ENCODE peak calls at places on chromosomes 11 and 22, in six cellular contexts. One of them, this sample, is unnamed.

GRCh38 chr22:18023509-18024275 is 669 bp downstream of the MICAL3 start:
- DNase-seq in GM23248: peak; percentile 96
- DNase-seq in astrocyte: peak; percentile 84
- DNase-seq in uterus: peak; percentile 80
- DNase-seq in CD8-positive, alpha-beta T cell: no peak
- DNase-seq in HepG2: no peak
- DNase-seq in this sample: peak; percentile 48

GRCh38 chr11:3849297-3849874 is 6.1 kb upstream of the STIM1 start:
- DNase-seq in GM23248: peak; percentile 67
- DNase-seq in astrocyte: no peak
- DNase-seq in uterus: no peak
- DNase-seq in CD8-positive, alpha-beta T cell: no peak
- DNase-seq in HepG2: peak; percentile 41
- DNase-seq in this sample: no peak

GRCh38 chr22:37887610-37888378 is 18.3 kb upstream of the MICALL1 start:
- DNase-seq in GM23248: peak; percentile 78
- DNase-seq in astrocyte: peak; percentile 68
- DNase-seq in uterus: peak; percentile 76
- DNase-seq in CD8-positive, alpha-beta T cell: no peak
- DNase-seq in HepG2: no peak
- DNase-seq in this sample: peak; percentile 47

GRCh38 chr11:131095501-131096185 is 179.4 kb upstream of the SNX19 start:
- DNase-seq in GM23248: no peak
- DNase-seq in astrocyte: no peak
- DNase-seq in uterus: no peak
- DNase-seq in CD8-positive, alpha-beta T cell: no peak
- DNase-seq in HepG2: no peak
- DNase-seq in this sample: no peak

GRCh38 chr11:36258730-36259360 is 30.4 kb downstream of the COMMD9 start:
- DNase-seq in GM23248: peak; percentile 90
- DNase-seq in astrocyte: peak; percentile 42
- DNase-seq in uterus: peak; percentile 50
- DNase-seq in CD8-positive, alpha-beta T cell: no peak
- DNase-seq in HepG2: peak; percentile 29
- DNase-seq in this sample: peak; percentile 45

GRCh38 chr11:67055812-67056211 is 835 bp upstream of the RHOD start:
- DNase-seq in GM23248: peak; percentile 76
- DNase-seq in astrocyte: no peak
- DNase-seq in uterus: peak; percentile 32
- DNase-seq in CD8-positive, alpha-beta T cell: no peak
- DNase-seq in HepG2: no peak
- DNase-seq in this sample: no peak

GRCh38 chr11:72951815-72952340 is 137.7 kb downstream of the ATG16L2 start:
- DNase-seq in GM23248: no peak
- DNase-seq in astrocyte: no peak
- DNase-seq in uterus: no peak
- DNase-seq in CD8-positive, alpha-beta T cell: no peak
- DNase-seq in HepG2: no peak
- DNase-seq in this sample: no peak

GRCh38 chr22:21984793-21985192 is 2.2 kb upstream of the TOP3B start:
- DNase-seq in GM23248: peak; percentile 44
- DNase-seq in astrocyte: no peak
- DNase-seq in uterus: no peak
- DNase-seq in CD8-positive, alpha-beta T cell: no peak
- DNase-seq in HepG2: no peak
- DNase-seq in this sample: no peak

GRCh38 chr22:33440756-33441155 is 382.6 kb upstream of the SYN3 start:
- DNase-seq in GM23248: no peak
- DNase-seq in astrocyte: peak; percentile 37
- DNase-seq in uterus: no peak
- DNase-seq in CD8-positive, alpha-beta T cell: no peak
- DNase-seq in HepG2: no peak
- DNase-seq in this sample: no peak

GRCh38 chr11:66845876-66846212 is 2.6 kb downstream of the RCE1 start:
- DNase-seq in GM23248: no peak
- DNase-seq in astrocyte: no peak
- DNase-seq in uterus: no peak
- DNase-seq in CD8-positive, alpha-beta T cell: no peak
- DNase-seq in HepG2: no peak
- DNase-seq in this sample: no peak

GRCh38 chr11:1435820-1436467 is 46.2 kb downstream of the BRSK2 start:
- DNase-seq in GM23248: no peak
- DNase-seq in astrocyte: no peak
- DNase-seq in uterus: no peak
- DNase-seq in CD8-positive, alpha-beta T cell: no peak
- DNase-seq in HepG2: no peak
- DNase-seq in this sample: no peak

GRCh38 chr11:73974611-73975478 is 7.8 kb downstream of the UCP2 start:
- DNase-seq in GM23248: no peak
- DNase-seq in astrocyte: no peak
- DNase-seq in uterus: no peak
- DNase-seq in CD8-positive, alpha-beta T cell: no peak
- DNase-seq in HepG2: no peak
- DNase-seq in this sample: no peak

GRCh38 chr11:45500457-45500856 is 165.0 kb downstream of the CHST1 start:
- DNase-seq in GM23248: no peak
- DNase-seq in astrocyte: no peak
- DNase-seq in uterus: no peak
- DNase-seq in CD8-positive, alpha-beta T cell: no peak
- DNase-seq in HepG2: no peak
- DNase-seq in this sample: no peak

GRCh38 chr22:30046716-30047363 is 33.4 kb upstream of the HORMAD2 start:
- DNase-seq in GM23248: no peak
- DNase-seq in astrocyte: no peak
- DNase-seq in uterus: no peak
- DNase-seq in CD8-positive, alpha-beta T cell: no peak
- DNase-seq in HepG2: no peak
- DNase-seq in this sample: no peak

GRCh38 chr11:15805726-15806125 is 550.6 kb downstream of the SOX6 start:
- DNase-seq in GM23248: no peak
- DNase-seq in astrocyte: no peak
- DNase-seq in uterus: no peak
- DNase-seq in CD8-positive, alpha-beta T cell: no peak
- DNase-seq in HepG2: no peak
- DNase-seq in this sample: no peak

GRCh38 chr22:36924151-36924698 is 10.8 kb downstream of the CSF2RB start:
- DNase-seq in GM23248: no peak
- DNase-seq in astrocyte: no peak
- DNase-seq in uterus: no peak
- DNase-seq in CD8-positive, alpha-beta T cell: no peak
- DNase-seq in HepG2: no peak
- DNase-seq in this sample: no peak

GRCh38 chr11:72584293-72584921 is 89.8 kb downstream of the PDE2A start:
- DNase-seq in GM23248: peak; percentile 59
- DNase-seq in astrocyte: no peak
- DNase-seq in uterus: no peak
- DNase-seq in CD8-positive, alpha-beta T cell: peak; percentile 59
- DNase-seq in HepG2: no peak
- DNase-seq in this sample: no peak

GRCh38 chr11:33704240-33705002 is 3.8 kb upstream of the C11orf91 start:
- DNase-seq in GM23248: peak; percentile 15
- DNase-seq in astrocyte: no peak
- DNase-seq in uterus: no peak
- DNase-seq in CD8-positive, alpha-beta T cell: no peak
- DNase-seq in HepG2: no peak
- DNase-seq in this sample: no peak

GRCh38 chr22:46043339-46043738 is 66.4 kb upstream of the WNT7B start:
- DNase-seq in GM23248: no peak
- DNase-seq in astrocyte: no peak
- DNase-seq in uterus: peak; percentile 18
- DNase-seq in CD8-positive, alpha-beta T cell: no peak
- DNase-seq in HepG2: no peak
- DNase-seq in this sample: no peak

GRCh38 chr22:18032455-18033101 is 8.2 kb upstream of the MICAL3 start:
- DNase-seq in GM23248: peak; percentile 95
- DNase-seq in astrocyte: peak; percentile 81
- DNase-seq in uterus: peak; percentile 43
- DNase-seq in CD8-positive, alpha-beta T cell: no peak
- DNase-seq in HepG2: no peak
- DNase-seq in this sample: no peak

GRCh38 chr11:65429069-65429681 is 6.6 kb downstream of the NEAT1 start:
- DNase-seq in GM23248: peak; percentile 81
- DNase-seq in astrocyte: peak; percentile 66
- DNase-seq in uterus: peak; percentile 21
- DNase-seq in CD8-positive, alpha-beta T cell: no peak
- DNase-seq in HepG2: no peak
- DNase-seq in this sample: no peak

GRCh38 chr11:32658639-32659406 is 75.2 kb downstream of the EIF3M start:
- DNase-seq in GM23248: peak; percentile 65
- DNase-seq in astrocyte: peak; percentile 40
- DNase-seq in uterus: no peak
- DNase-seq in CD8-positive, alpha-beta T cell: no peak
- DNase-seq in HepG2: no peak
- DNase-seq in this sample: no peak

GRCh38 chr11:90321018-90321417 is 98.2 kb upstream of the CHORDC1 start:
- DNase-seq in GM23248: no peak
- DNase-seq in astrocyte: no peak
- DNase-seq in uterus: no peak
- DNase-seq in CD8-positive, alpha-beta T cell: no peak
- DNase-seq in HepG2: no peak
- DNase-seq in this sample: no peak

GRCh38 chr11:58575377-58576020 is at the start of gene LPXN:
- DNase-seq in GM23248: peak; percentile 95
- DNase-seq in astrocyte: peak; percentile 73
- DNase-seq in uterus: no peak
- DNase-seq in CD8-positive, alpha-beta T cell: peak; percentile 60
- DNase-seq in HepG2: no peak
- DNase-seq in this sample: no peak

GRCh38 chr11:44765026-44765595 is 38.3 kb downstream of the TSPAN18 start:
- DNase-seq in GM23248: no peak
- DNase-seq in astrocyte: no peak
- DNase-seq in uterus: peak; percentile 8
- DNase-seq in CD8-positive, alpha-beta T cell: no peak
- DNase-seq in HepG2: no peak
- DNase-seq in this sample: no peak

GRCh38 chr11:76805206-76805913 is 22.2 kb downstream of the TSKU start:
- DNase-seq in GM23248: peak; percentile 56
- DNase-seq in astrocyte: no peak
- DNase-seq in uterus: peak; percentile 13
- DNase-seq in CD8-positive, alpha-beta T cell: peak; percentile 50
- DNase-seq in HepG2: no peak
- DNase-seq in this sample: no peak

GRCh38 chr22:41781508-41781906 is 19.0 kb upstream of the CCDC134 start:
- DNase-seq in GM23248: no peak
- DNase-seq in astrocyte: no peak
- DNase-seq in uterus: no peak
- DNase-seq in CD8-positive, alpha-beta T cell: peak; percentile 44
- DNase-seq in HepG2: no peak
- DNase-seq in this sample: no peak
- H3K4me3 ChIP-seq in GM23248: peak overlapping the region; percentile 37
- H3K4me3 ChIP-seq in astrocyte: no peak overlapping the region
- H3K4me3 ChIP-seq in uterus: no peak overlapping the region
- H3K4me3 ChIP-seq in CD8-positive, alpha-beta T cell: peak overlapping the region; percentile 69
- H3K4me3 ChIP-seq in HepG2: no peak overlapping the region
- H3K4me3 ChIP-seq in this sample: no peak overlapping the region

DNA sequence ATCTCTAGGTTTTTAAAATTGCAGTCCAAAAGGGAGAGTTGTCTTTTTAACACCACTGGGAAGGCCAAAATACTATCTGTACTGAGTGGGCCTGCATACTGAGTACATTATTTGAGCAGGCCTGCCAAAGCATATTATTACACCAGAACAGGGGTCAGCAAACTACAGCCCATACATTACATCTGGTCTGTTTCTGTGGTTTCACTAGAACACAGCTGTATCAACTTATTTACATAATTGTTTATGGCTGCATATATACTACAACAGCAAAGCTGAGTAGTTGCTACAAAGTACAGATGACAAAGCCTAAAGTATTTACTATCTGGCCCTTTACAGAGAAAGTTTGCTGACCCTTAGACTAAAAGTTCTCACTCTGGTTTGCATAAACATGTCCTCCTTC is 74.0 kb downstream of the USP35 start:
- DNase-seq in GM23248: no peak
- DNase-seq in astrocyte: no peak
- DNase-seq in uterus: no peak
- DNase-seq in CD8-positive, alpha-beta T cell: no peak
- DNase-seq in HepG2: no peak
- DNase-seq in this sample: no peak
- H3K27ac ChIP-seq in GM23248: no peak overlapping the region
- H3K27ac ChIP-seq in astrocyte: no peak overlapping the region
- H3K27ac ChIP-seq in uterus: peak overlapping the region; percentile 0
- H3K27ac ChIP-seq in CD8-positive, alpha-beta T cell: no peak overlapping the region
- H3K27ac ChIP-seq in HepG2: no peak overlapping the region
- H3K27ac ChIP-seq in this sample: no peak overlapping the region

GRCh38 chr11:128626913-128627665 is 39.7 kb upstream of the ETS1 start:
- DNase-seq in GM23248: no peak
- DNase-seq in astrocyte: no peak
- DNase-seq in uterus: no peak
- DNase-seq in CD8-positive, alpha-beta T cell: no peak
- DNase-seq in HepG2: no peak
- DNase-seq in this sample: no peak

GRCh38 chr11:128625766-128626165 is 38.4 kb upstream of the ETS1 start:
- DNase-seq in GM23248: no peak
- DNase-seq in astrocyte: no peak
- DNase-seq in uterus: no peak
- DNase-seq in CD8-positive, alpha-beta T cell: no peak
- DNase-seq in HepG2: no peak
- DNase-seq in this sample: no peak

GRCh38 chr11:128624269-128625170 is 37.2 kb upstream of the ETS1 start:
- DNase-seq in GM23248: no peak
- DNase-seq in astrocyte: no peak
- DNase-seq in uterus: no peak
- DNase-seq in CD8-positive, alpha-beta T cell: peak; percentile 82
- DNase-seq in HepG2: no peak
- DNase-seq in this sample: no peak

GRCh38 chr11:128627666-128628342 is 40.4 kb upstream of the ETS1 start:
- DNase-seq in GM23248: no peak
- DNase-seq in astrocyte: no peak
- DNase-seq in uterus: no peak
- DNase-seq in CD8-positive, alpha-beta T cell: peak; percentile 38
- DNase-seq in HepG2: no peak
- DNase-seq in this sample: no peak

GRCh38 chr11:128625316-128625715 is 38.0 kb upstream of the ETS1 start:
- DNase-seq in GM23248: no peak
- DNase-seq in astrocyte: no peak
- DNase-seq in uterus: no peak
- DNase-seq in CD8-positive, alpha-beta T cell: no peak
- DNase-seq in HepG2: no peak
- DNase-seq in this sample: no peak
- H3K27me3 ChIP-seq in GM23248: no peaks in the 10 kb centered on the region
- H3K27me3 ChIP-seq in astrocyte: no peaks in the 10 kb centered on the region
- H3K27me3 ChIP-seq in uterus: no peaks in the 10 kb centered on the region
- H3K27me3 ChIP-seq in CD8-positive, alpha-beta T cell: no peaks in the 10 kb centered on the region
- H3K27me3 ChIP-seq in HepG2: peaks cover 54% of the 10 kb centered on the region
- H3K27me3 ChIP-seq in this sample: no peaks in the 10 kb centered on the region

GRCh38 chr11:9615031-9615451 is 41.6 kb downstream of the WEE1 start:
- DNase-seq in GM23248: peak; percentile 40
- DNase-seq in astrocyte: no peak
- DNase-seq in uterus: no peak
- DNase-seq in CD8-positive, alpha-beta T cell: no peak
- DNase-seq in HepG2: no peak
- DNase-seq in this sample: no peak
- H3K4me3 ChIP-seq in GM23248: peak overlapping the region; percentile 59
- H3K4me3 ChIP-seq in astrocyte: peak overlapping the region; percentile 53
- H3K4me3 ChIP-seq in uterus: no peak overlapping the region
- H3K4me3 ChIP-seq in CD8-positive, alpha-beta T cell: no peak overlapping the region
- H3K4me3 ChIP-seq in HepG2: peak overlapping the region; percentile 69
- H3K4me3 ChIP-seq in this sample: no peak overlapping the region